ENCODE peak calls at places on chromosomes 13 and 19, in five cellular contexts. H, Z, C, F and I are unnamed samples.
A peak's percentile ranks its signal among the peaks of the same experiment; 100 is the strongest.

GRCh38 chr19:47231215-47232054 is 436 bp upstream of the BBC3 start:
- DNase-seq in H (peak; percentile 57), Z (peak; percentile 90), C (peak; percentile 85), F (peak; percentile 88), I (peak; percentile 90)

GRCh38 chr13:40485611-40486517 is 180.6 kb downstream of the FOXO1 start:
- DNase-seq in H (no peak), Z (peak; percentile 66), C (no peak), F (no peak), I (no peak)

GRCh38 chr19:3397266-3398022 is 31.1 kb downstream of the NFIC start:
- DNase-seq in H (no peak), Z (no peak), C (no peak), F (peak; percentile 33), I (no peak)

GRCh38 chr19:46069841-46070341 is 29.1 kb upstream of the IGFL4 start:
- DNase-seq in H (no peak), Z (no peak), C (no peak), F (peak; percentile 95), I (no peak)

GRCh38 chr13:79647518-79647917 is 166.6 kb downstream of the NDFIP2 start:
- DNase-seq in H (no peak), Z (no peak), C (no peak), F (no peak), I (no peak)

GRCh38 chr13:79522583-79522982 is 41.6 kb downstream of the NDFIP2 start:
- DNase-seq in H (no peak), Z (no peak), C (no peak), F (peak; percentile 71), I (no peak)

GRCh38 chr13:80314711-80315505 is 26.0 kb downstream of the SPRY2 start:
- DNase-seq in H (no peak), Z (no peak), C (no peak), F (no peak), I (no peak)

GRCh38 chr13:98327326-98328314 is 150.6 kb upstream of the RNF113B start:
- DNase-seq in H (no peak), Z (no peak), C (no peak), F (peak; percentile 65), I (peak; percentile 72)

GRCh38 chr19:44808463-44809371 is at the start of gene BCAM:
- DNase-seq in H (no peak), Z (no peak), C (peak; percentile 54), F (peak; percentile 85), I (peak; percentile 89)

GRCh38 chr19:51644636-51645271 is 1.9 kb downstream of the SIGLEC14 start:
- DNase-seq in H (no peak), Z (no peak), C (no peak), F (peak; percentile 1), I (no peak)

GRCh38 chr19:5216141-5216847 is 124.3 kb downstream of the PTPRS start:
- DNase-seq in H (no peak), Z (no peak), C (no peak), F (no peak), I (no peak)

GRCh38 chr19:42281175-42282035 is 12.4 kb downstream of the CIC start:
- DNase-seq in H (peak; percentile 54), Z (no peak), C (peak; percentile 66), F (peak; percentile 56), I (peak; percentile 74)